ENCODE peak calls at places on chromosomes 13 and 19, in six cellular contexts. R is HepG2, B is K562, D is HCT116, C is GM12878, Z is H1. O is an unnamed sample.

GRCh38 chr19:35006342-35006998 is 6.3 kb downstream of the GRAMD1A start:
- DNase-seq in R (peak; percentile 99), B (no peak), D (no peak), C (no peak), Z (no peak), O (peak; percentile 87)

GRCh38 chr13:99671746-99672145 is 170.5 kb downstream of the TM9SF2 start:
- DNase-seq in R (no peak), B (no peak), D (no peak), C (no peak), Z (no peak), O (no peak)

GRCh38 chr19:6232567-6232966 is 47.2 kb downstream of the MLLT1 start:
- DNase-seq in R (no peak), B (no peak), D (no peak), C (no peak), Z (no peak), O (no peak)

GRCh38 chr13:94345374-94346195 is 133.9 kb downstream of the DCT start:
- DNase-seq in R (peak; percentile 22), B (no peak), D (no peak), C (no peak), Z (no peak), O (peak; percentile 73)

GRCh38 chr13:26653310-26653709 is 95.8 kb downstream of the WASF3 start:
- DNase-seq in R (no peak), B (no peak), D (no peak), C (no peak), Z (no peak), O (no peak)

GRCh38 chr13:34357435-34358232 is 539.7 kb downstream of the RFC3 start:
- DNase-seq in R (no peak), B (no peak), D (no peak), C (no peak), Z (no peak), O (peak; percentile 72)

GRCh38 chr19:4425531-4425930 is 23.1 kb downstream of the CHAF1A start:
- DNase-seq in R (no peak), B (no peak), D (no peak), C (no peak), Z (no peak), O (no peak)

GRCh38 chr19:30522359-30522758 is 150.2 kb downstream of the ZNF536 start:
- DNase-seq in R (no peak), B (no peak), D (no peak), C (no peak), Z (no peak), O (no peak)

GRCh38 chr19:42028304-42029216 is 34.5 kb upstream of the ATP1A3 start:
- DNase-seq in R (no peak), B (peak; percentile 70), D (peak; percentile 63), C (no peak), Z (peak; percentile 44), O (no peak)

GRCh38 chr13:71867101-71867814 is at the start of gene DACH1:
- DNase-seq in R (peak; percentile 7), B (peak; percentile 56), D (no peak), C (no peak), Z (no peak), O (peak; percentile 93)

GRCh38 chr13:22412452-22412851 is 741.6 kb downstream of the FGF9 start:
- DNase-seq in R (no peak), B (no peak), D (no peak), C (no peak), Z (no peak), O (no peak)

GRCh38 chr13:25044071-25044470 is 51.9 kb upstream of the PABPC3 start:
- DNase-seq in R (no peak), B (no peak), D (no peak), C (no peak), Z (no peak), O (no peak)

GRCh38 chr19:54160182-54160811 is 776 bp upstream of the LENG1 start:
- DNase-seq in R (no peak), B (peak; percentile 50), D (no peak), C (no peak), Z (no peak), O (peak; percentile 26)

GRCh38 chr13:30299746-30300145 is 7.6 kb downstream of the KATNAL1 start:
- DNase-seq in R (no peak), B (no peak), D (no peak), C (no peak), Z (no peak), O (no peak)

GRCh38 chr13:102901615-102902305 is 55.9 kb downstream of the ERCC5 start:
- DNase-seq in R (no peak), B (no peak), D (no peak), C (no peak), Z (no peak), O (no peak)

GRCh38 chr19:5001547-5002131 is 32.7 kb downstream of the KDM4B start:
- DNase-seq in R (peak; percentile 58), B (peak; percentile 69), D (peak; percentile 32), C (no peak), Z (no peak), O (peak; percentile 49)

GRCh38 chr13:91232716-91233115 is 114.8 kb upstream of the MIR17HG start:
- DNase-seq in R (no peak), B (no peak), D (no peak), C (no peak), Z (no peak), O (no peak)

GRCh38 chr19:4343056-4343844 is at the start of gene MPND:
- DNase-seq in R (peak; percentile 72), B (peak; percentile 92), D (peak; percentile 50), C (peak; percentile 50), Z (no peak), O (peak; percentile 83)

GRCh38 chr13:101209206-101209893 is 207.0 kb downstream of the NALCN start:
- DNase-seq in R (no peak), B (no peak), D (no peak), C (no peak), Z (no peak), O (peak; percentile 10)

GRCh38 chr13:31504918-31505317 is 234.4 kb upstream of the RXFP2 start:
- DNase-seq in R (no peak), B (no peak), D (no peak), C (no peak), Z (no peak), O (no peak)

GRCh38 chr19:19064098-19064722 is 416 bp downstream of the SLC25A42 start:
- DNase-seq in R (no peak), B (no peak), D (no peak), C (no peak), Z (no peak), O (no peak)

GRCh38 chr13:76992548-76993001 is 694 bp downstream of the CLN5 start:
- DNase-seq in R (no peak), B (peak; percentile 39), D (no peak), C (no peak), Z (no peak), O (peak; percentile 46)

GRCh38 chr19:1302534-1303239 is 17.0 kb downstream of the EFNA2 start:
- DNase-seq in R (no peak), B (no peak), D (no peak), C (no peak), Z (no peak), O (no peak)

GRCh38 chr19:1296575-1297271 is 11.1 kb downstream of the EFNA2 start:
- DNase-seq in R (no peak), B (no peak), D (no peak), C (no peak), Z (no peak), O (no peak)

GRCh38 chr19:1300744-1301490 is 15.2 kb downstream of the EFNA2 start:
- DNase-seq in R (no peak), B (no peak), D (no peak), C (no peak), Z (no peak), O (no peak)

GRCh38 chr19:1298235-1298634 is 12.6 kb downstream of the EFNA2 start:
- DNase-seq in R (no peak), B (no peak), D (no peak), C (no peak), Z (no peak), O (no peak)

DNA sequence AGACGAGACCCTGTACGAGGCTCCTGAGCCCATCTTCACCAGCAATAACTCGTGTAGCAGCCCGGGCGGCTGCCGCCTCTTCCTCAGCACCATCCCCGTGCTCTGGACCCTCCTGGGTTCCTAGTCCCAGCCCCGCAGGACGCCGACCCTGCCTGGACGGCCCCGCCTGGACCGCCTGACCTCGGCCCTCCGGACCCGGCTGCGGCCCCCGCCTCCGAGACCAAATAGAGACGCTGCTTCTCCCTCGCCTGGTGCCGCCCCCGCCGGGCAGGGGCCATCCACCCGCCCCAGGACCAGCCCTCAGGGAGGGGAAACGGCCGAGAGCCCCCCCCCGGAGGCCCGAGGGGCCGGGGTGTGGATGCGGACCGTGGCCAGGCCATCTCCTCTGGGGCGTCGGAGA is 14.1 kb downstream of the EFNA2 start:
- DNase-seq in R (no peak), B (no peak), D (no peak), C (no peak), Z (no peak), O (no peak)
- TF ChIP-seq EZH2 in R (no peak), B (no peak), D (no peak), C (no peak), Z (no peak), O (no peak)

DNA sequence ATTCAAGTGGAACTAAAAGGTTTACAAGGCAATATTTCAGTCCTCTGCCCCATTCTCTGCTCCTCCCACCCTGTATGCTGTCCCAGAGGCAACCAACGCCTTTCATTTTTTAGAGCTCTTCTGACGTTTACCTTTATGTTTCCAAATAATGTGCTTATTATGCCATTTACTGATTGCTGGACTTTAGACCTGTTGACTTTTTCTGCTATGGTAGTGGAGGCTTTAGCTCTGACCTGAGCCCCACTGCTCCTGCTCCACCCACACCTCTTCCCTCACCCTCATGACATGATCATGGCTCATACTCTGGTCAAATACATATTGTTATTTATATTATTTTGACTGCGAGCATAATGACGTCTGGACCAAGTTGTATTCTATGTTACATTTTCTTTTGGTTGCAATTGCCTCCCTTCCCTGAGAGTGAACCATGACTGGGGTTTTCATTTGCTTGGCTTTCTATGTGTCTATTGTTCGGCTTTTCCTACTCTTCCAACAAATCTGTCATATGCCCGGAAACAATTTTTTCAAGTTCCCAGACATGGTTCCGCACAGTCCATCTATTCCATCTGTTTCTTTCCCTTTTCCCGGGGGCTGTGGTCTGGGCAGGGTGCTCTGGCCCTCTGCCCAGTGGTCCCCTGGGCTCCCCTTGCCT is 31.4 kb upstream of the GJB6 start:
- DNase-seq in R (peak; percentile 59), B (no peak), D (no peak), C (no peak), Z (no peak), O (no peak)
- TF ChIP-seq POLR2A in R (no peak), B (no peak), D (no peak), C (no peak), Z (no peak), O (no peak)

DNA sequence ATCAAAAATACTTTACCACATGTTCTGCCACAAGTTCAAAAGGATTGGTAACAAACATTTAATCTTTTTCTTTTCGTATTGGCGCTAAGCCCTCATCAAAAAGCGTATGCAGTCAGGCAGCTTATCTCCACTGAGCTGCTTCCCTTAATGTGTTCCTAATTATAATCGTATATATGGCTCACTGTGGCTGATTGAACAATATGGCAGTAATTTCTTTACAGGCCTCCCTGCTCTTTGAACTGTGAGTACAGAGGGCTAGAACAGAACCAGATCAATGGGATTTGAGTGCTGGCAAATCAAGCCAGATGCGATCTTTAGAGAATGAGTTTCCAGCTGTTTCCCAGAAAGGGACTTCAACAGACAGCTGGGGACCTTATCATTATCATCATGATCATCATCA is 425.5 kb downstream of the SPRY2 start:
- DNase-seq in R (no peak), B (no peak), D (no peak), C (no peak), Z (no peak), O (no peak)
- TF ChIP-seq EZH2 in R (no peak), B (no peak), D (no peak), C (no peak), Z (no peak), O (no peak)

GRCh38 chr19:45682908-45683307 is 8.8 kb downstream of the SNRPD2 start:
- DNase-seq in R (no peak), B (peak; percentile 19), D (no peak), C (no peak), Z (no peak), O (no peak)
- TF ChIP-seq POLR2A in R (no peak), B (peak; percentile 61), D (no peak), C (no peak), Z (no peak), O (no peak)

O was measured in endothelial cell of umbilical vein.